ENCODE peak calls at places on chromosomes 7 and 10, in four cellular contexts. A is A549, S is HepG2, J is K562. R is an unnamed sample.

GRCh38 chr7:90404777-90405176 is 1.5 kb downstream of the CLDN12 start:
- DNase-seq in A (no peak), S (no peak), J (no peak), R (peak)

GRCh38 chr10:52571516-52572182 is 200.9 kb downstream of the MBL2 start:
- DNase-seq in A (no peak), S (no peak), J (no peak), R (no peak)

GRCh38 chr7:151847136-151847535 is 29.8 kb downstream of the PRKAG2 start:
- DNase-seq in A (no peak), S (no peak), J (no peak), R (no peak)

GRCh38 chr7:101113860-101114259 is 13.0 kb upstream of the SERPINE1 start:
- DNase-seq in A (no peak), S (no peak), J (no peak), R (no peak)

GRCh38 chr10:84424731-84425165 is 96.4 kb downstream of the CCSER2 start:
- DNase-seq in A (peak), S (peak), J (no peak), R (peak)

GRCh38 chr10:42691361-42692120 is 53.2 kb upstream of the ZNF33B start:
- DNase-seq in A (no peak), S (no peak), J (no peak), R (no peak)

GRCh38 chr10:81248846-81249245 is 626.1 kb upstream of the NRG3 start:
- DNase-seq in A (no peak), S (no peak), J (no peak), R (no peak)

GRCh38 chr7:131538071-131538790 is 18.2 kb downstream of the PODXL start:
- DNase-seq in A (peak), S (no peak), J (no peak), R (peak)

GRCh38 chr10:101001225-101002035 is 1.8 kb downstream of the LZTS2 start:
- DNase-seq in A (no peak), S (no peak), J (no peak), R (peak)

GRCh38 chr10:124012066-124012465 is 81.3 kb downstream of the CHST15 start:
- DNase-seq in A (no peak), S (no peak), J (no peak), R (no peak)

GRCh38 chr7:118306771-118307170 is 82.3 kb downstream of the ANKRD7 start:
- DNase-seq in A (no peak), S (no peak), J (no peak), R (no peak)

GRCh38 chr10:75841266-75841665 is 409.8 kb downstream of the LRMDA start:
- DNase-seq in A (no peak), S (no peak), J (no peak), R (no peak)

GRCh38 chr7:66810716-66811115 is 70.2 kb downstream of the RABGEF1 start:
- DNase-seq in A (no peak), S (no peak), J (no peak), R (no peak)

GRCh38 chr10:104688251-104688650 is 47.2 kb downstream of the SORCS3 start:
- DNase-seq in A (no peak), S (no peak), J (no peak), R (no peak)

GRCh38 chr10:86376852-86377796 is 10.5 kb upstream of the GRID1 start:
- DNase-seq in A (peak), S (peak), J (peak), R (peak)

GRCh38 chr10:16902606-16903005 is 85.4 kb upstream of the RSU1 start:
- DNase-seq in A (no peak), S (no peak), J (no peak), R (no peak)

GRCh38 chr10:103307594-103307993 is 30.7 kb downstream of the INA start:
- DNase-seq in A (no peak), S (no peak), J (no peak), R (no peak)

GRCh38 chr10:91665842-91666241 is 33.0 kb upstream of the PPP1R3C start:
- DNase-seq in A (no peak), S (no peak), J (no peak), R (peak)

GRCh38 chr7:92808006-92808405 is 28.4 kb downstream of the CDK6 start:
- DNase-seq in A (no peak), S (no peak), J (no peak), R (peak)
- TF ChIP-seq MAZ in A (no peak), S (no peak), J (no peak), R (no peak)

DNA sequence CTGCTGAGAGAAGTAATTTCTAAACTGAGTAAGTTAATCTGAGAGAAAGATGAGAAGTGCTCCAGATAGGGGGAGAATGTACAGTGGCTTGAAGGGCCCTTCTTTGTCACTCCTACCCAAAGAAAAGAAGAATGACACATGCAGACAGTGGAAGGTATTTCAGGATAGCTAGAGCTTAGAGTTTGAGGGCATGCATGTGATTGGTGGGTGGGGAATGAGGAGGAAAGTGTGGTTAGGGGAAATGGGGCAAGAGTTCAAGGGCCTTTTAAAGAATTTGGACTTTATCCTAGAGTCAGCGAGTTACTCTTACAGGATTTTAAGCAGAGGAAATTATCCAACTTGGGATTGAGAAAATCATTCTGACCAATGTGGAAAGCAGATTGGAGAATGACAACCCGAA is 50.0 kb downstream of the ANLN start:
- DNase-seq in A (no peak), S (peak), J (no peak), R (no peak)
- TF ChIP-seq POLR2A in A (no peak), S (no peak), J (no peak), R (no peak)

GRCh38 chr10:96334888-96335526 is 23.8 kb downstream of the OPALIN start:
- DNase-seq in A (peak), S (peak), J (peak), R (peak)
- TF ChIP-seq MAZ in A (no peak), S (no peak), J (no peak), R (no peak)

DNA sequence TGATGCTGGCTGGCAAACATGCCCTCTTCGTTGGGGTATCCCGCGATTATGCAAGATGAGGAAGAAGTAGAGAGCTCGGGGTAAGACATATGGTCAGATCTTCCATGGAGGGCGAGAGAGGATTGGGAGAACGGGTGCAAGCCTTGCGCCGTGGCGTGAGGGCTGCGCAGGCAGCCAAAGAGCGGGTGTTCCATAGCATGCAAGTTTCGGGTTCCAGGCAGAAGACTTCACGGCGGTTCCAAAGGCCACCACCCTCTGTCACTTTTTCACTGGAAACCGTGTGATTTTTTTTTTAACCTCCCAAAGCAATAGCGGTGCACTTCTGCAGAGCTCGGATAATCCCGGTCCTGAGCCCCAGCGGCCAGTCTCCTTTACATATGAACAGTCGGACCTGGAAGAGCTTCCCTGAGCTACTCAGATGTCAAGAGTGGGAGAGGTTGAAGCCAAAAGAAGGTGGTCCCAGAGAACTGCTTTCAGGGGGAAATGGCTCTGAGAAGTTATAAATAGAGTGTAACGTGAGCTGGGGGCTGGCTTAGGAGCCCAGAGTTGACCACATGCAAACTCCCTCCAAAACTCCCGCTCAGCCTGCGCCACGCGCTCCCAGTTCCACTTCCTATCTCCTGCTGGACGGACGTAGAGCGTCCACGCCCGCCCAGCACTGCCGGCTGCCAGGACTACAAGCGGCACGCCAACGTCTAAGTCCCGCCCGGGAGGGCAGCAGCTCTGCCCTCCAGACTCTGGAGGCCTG is at the start of gene MEOX2:
- DNase-seq in A (peak), S (no peak), J (no peak), R (peak)
- TF ChIP-seq POLR2A in A (no peak), S (no peak), J (no peak), R (no peak)

R was measured in IMR-90.